ENCODE peak calls at places on chromosome 1, in four cellular contexts. One of them, this sample, is unnamed.

GRCh38 chr1:227888404-227889046 is 59.2 kb downstream of the WNT9A start:
- DNase-seq in ACHN: no peak
- DNase-seq in HFFc6: no peak
- DNase-seq in T-helper 17 cell: no peak
- DNase-seq in this sample: no peak

GRCh38 chr1:223143760-223144248 is 756 bp upstream of the TLR5 start:
- DNase-seq in HFFc6: no peak
- DNase-seq in ACHN: no peak
- DNase-seq in T-helper 17 cell: no peak
- DNase-seq in this sample: no peak

GRCh38 chr1:200330770-200331428 is 78.9 kb downstream of the ZNF281 start:
- DNase-seq in ACHN: no peak
- DNase-seq in HFFc6: no peak
- DNase-seq in T-helper 17 cell: no peak
- DNase-seq in this sample: no peak

GRCh38 chr1:186708578-186709203 is 28.5 kb upstream of the PTGS2 start:
- DNase-seq in T-helper 17 cell: no peak
- DNase-seq in HFFc6: no peak
- DNase-seq in ACHN: peak; percentile 19
- DNase-seq in this sample: peak; percentile 36

GRCh38 chr1:172658871-172659453 is at the start of gene FASLG:
- DNase-seq in T-helper 17 cell: no peak
- DNase-seq in HFFc6: no peak
- DNase-seq in ACHN: no peak
- DNase-seq in this sample: no peak

GRCh38 chr1:183234660-183235476 is 48.8 kb downstream of the LAMC2 start:
- DNase-seq in ACHN: peak; percentile 92
- DNase-seq in T-helper 17 cell: no peak
- DNase-seq in HFFc6: peak; percentile 92
- DNase-seq in this sample: peak; percentile 95

GRCh38 chr1:55560246-55560645 is 345.1 kb upstream of the USP24 start:
- DNase-seq in T-helper 17 cell: no peak
- DNase-seq in ACHN: no peak
- DNase-seq in HFFc6: no peak
- DNase-seq in this sample: peak; percentile 45

GRCh38 chr1:46202975-46203737 is at the start of gene LURAP1:
- DNase-seq in T-helper 17 cell: no peak
- DNase-seq in HFFc6: peak; percentile 71
- DNase-seq in ACHN: peak; percentile 58
- DNase-seq in this sample: peak; percentile 70

GRCh38 chr1:182120411-182121258 is 59.1 kb upstream of the ZNF648 start:
- DNase-seq in T-helper 17 cell: no peak
- DNase-seq in HFFc6: no peak
- DNase-seq in ACHN: peak; percentile 90
- DNase-seq in this sample: peak; percentile 35

GRCh38 chr1:202397256-202397655 is 48.8 kb downstream of the PPP1R12B start:
- DNase-seq in ACHN: no peak
- DNase-seq in HFFc6: no peak
- DNase-seq in T-helper 17 cell: no peak
- DNase-seq in this sample: no peak

GRCh38 chr1:119462964-119463363 is 44.0 kb upstream of the HSD3B1 start:
- DNase-seq in HFFc6: no peak
- DNase-seq in T-helper 17 cell: no peak
- DNase-seq in ACHN: no peak
- DNase-seq in this sample: no peak

GRCh38 chr1:53188099-53188498 is 8.5 kb upstream of the CPT2 start:
- DNase-seq in ACHN: no peak
- DNase-seq in T-helper 17 cell: no peak
- DNase-seq in HFFc6: no peak
- DNase-seq in this sample: peak; percentile 49

GRCh38 chr1:212637902-212638301 is 29.3 kb downstream of the ATF3 start:
- DNase-seq in T-helper 17 cell: no peak
- DNase-seq in HFFc6: no peak
- DNase-seq in ACHN: no peak
- DNase-seq in this sample: peak; percentile 22

GRCh38 chr1:7266561-7266960 is 481.3 kb downstream of the CAMTA1 start:
- DNase-seq in T-helper 17 cell: no peak
- DNase-seq in ACHN: no peak
- DNase-seq in HFFc6: no peak
- DNase-seq in this sample: no peak

GRCh38 chr1:248821641-248822040 is 4.1 kb downstream of the SH3BP5L start:
- DNase-seq in ACHN: no peak
- DNase-seq in HFFc6: no peak
- DNase-seq in T-helper 17 cell: no peak
- DNase-seq in this sample: no peak

GRCh38 chr1:168064216-168064615 is 72.5 kb downstream of the GPR161 start:
- DNase-seq in ACHN: no peak
- DNase-seq in T-helper 17 cell: no peak
- DNase-seq in HFFc6: no peak
- DNase-seq in this sample: no peak

GRCh38 chr1:229539868-229540506 is 18.5 kb downstream of the ABCB10 start:
- DNase-seq in ACHN: no peak
- DNase-seq in T-helper 17 cell: no peak
- DNase-seq in HFFc6: no peak
- DNase-seq in this sample: no peak

GRCh38 chr1:8096105-8097011 is 70.2 kb upstream of the ERRFI1 start:
- DNase-seq in HFFc6: peak; percentile 75
- DNase-seq in T-helper 17 cell: no peak
- DNase-seq in ACHN: peak; percentile 87
- DNase-seq in this sample: peak; percentile 74

GRCh38 chr1:174262747-174263241 is 103.5 kb downstream of the RABGAP1L start:
- DNase-seq in ACHN: peak; percentile 68
- DNase-seq in T-helper 17 cell: no peak
- DNase-seq in HFFc6: peak; percentile 56
- DNase-seq in this sample: peak; percentile 17

GRCh38 chr1:219138747-219139146 is 34.9 kb upstream of the LYPLAL1 start:
- DNase-seq in ACHN: no peak
- DNase-seq in HFFc6: no peak
- DNase-seq in T-helper 17 cell: no peak
- DNase-seq in this sample: no peak

GRCh38 chr1:211543003-211543402 is 36.0 kb downstream of the SLC30A1 start:
- DNase-seq in ACHN: no peak
- DNase-seq in HFFc6: no peak
- DNase-seq in T-helper 17 cell: no peak
- DNase-seq in this sample: no peak

GRCh38 chr1:29196863-29197589 is 15.3 kb upstream of the SRSF4 start:
- DNase-seq in HFFc6: peak; percentile 96
- DNase-seq in T-helper 17 cell: no peak
- DNase-seq in ACHN: no peak
- DNase-seq in this sample: peak; percentile 91

GRCh38 chr1:118154220-118154619 is 30.8 kb downstream of the SPAG17 start:
- DNase-seq in T-helper 17 cell: no peak
- DNase-seq in HFFc6: no peak
- DNase-seq in ACHN: no peak
- DNase-seq in this sample: no peak

GRCh38 chr1:19557609-19558051 is 72.3 kb upstream of the CAPZB start:
- DNase-seq in ACHN: no peak
- DNase-seq in HFFc6: peak; percentile 8
- DNase-seq in T-helper 17 cell: no peak
- DNase-seq in this sample: no peak

GRCh38 chr1:231550448-231550781 is 21.9 kb downstream of the TSNAX start:
- DNase-seq in HFFc6: no peak
- DNase-seq in T-helper 17 cell: no peak
- DNase-seq in ACHN: peak; percentile 50
- DNase-seq in this sample: no peak

GRCh38 chr1:214584805-214585766 is 17.9 kb upstream of the CENPF start:
- DNase-seq in HFFc6: peak; percentile 65
- DNase-seq in ACHN: peak; percentile 89
- DNase-seq in T-helper 17 cell: no peak
- DNase-seq in this sample: peak; percentile 41

GRCh38 chr1:115193026-115193425 is 103.7 kb upstream of the TSPAN2 start:
- DNase-seq in ACHN: no peak
- DNase-seq in T-helper 17 cell: no peak
- DNase-seq in HFFc6: no peak
- DNase-seq in this sample: no peak

GRCh38 chr1:232183266-232183800 is 446.6 kb downstream of the SIPA1L2 start:
- DNase-seq in T-helper 17 cell: no peak
- DNase-seq in HFFc6: no peak
- DNase-seq in ACHN: no peak
- DNase-seq in this sample: no peak

GRCh38 chr1:40890771-40891170 is 28.6 kb upstream of the CITED4 start:
- DNase-seq in T-helper 17 cell: no peak
- DNase-seq in ACHN: no peak
- DNase-seq in HFFc6: no peak
- DNase-seq in this sample: no peak

GRCh38 chr1:218259800-218260199 is 25.3 kb upstream of the RRP15 start:
- DNase-seq in ACHN: peak; percentile 48
- DNase-seq in T-helper 17 cell: no peak
- DNase-seq in HFFc6: no peak
- DNase-seq in this sample: no peak

GRCh38 chr1:247357062-247357780 is 25.6 kb upstream of the ZNF496 start:
- DNase-seq in ACHN: no peak
- DNase-seq in HFFc6: no peak
- DNase-seq in T-helper 17 cell: no peak
- DNase-seq in this sample: peak; percentile 23

This sample was measured in foreskin fibroblast.